ENCODE peak calls at places on chromosomes 5 and 9, in eight cellular contexts. One of them, this sample, is unnamed.

GRCh38 chr5:124735169-124735858 is 11.1 kb downstream of the ZNF608 start:
- DNase-seq in K562: peak; percentile 55
- DNase-seq in Peyer's patch: peak; percentile 59
- DNase-seq in CD4-positive, CD25-positive, alpha-beta regulatory T cell: no peak
- DNase-seq in IMR-90: no peak
- DNase-seq in CD4-positive, alpha-beta memory T cell: no peak
- DNase-seq in OCI-LY7: peak; percentile 73
- DNase-seq in cardiac muscle cell: peak; percentile 80
- DNase-seq in this sample: no peak

GRCh38 chr9:105439428-105439827 is 8.4 kb upstream of the FSD1L start:
- DNase-seq in K562: no peak
- DNase-seq in Peyer's patch: no peak
- DNase-seq in CD4-positive, CD25-positive, alpha-beta regulatory T cell: no peak
- DNase-seq in IMR-90: peak; percentile 62
- DNase-seq in CD4-positive, alpha-beta memory T cell: no peak
- DNase-seq in OCI-LY7: no peak
- DNase-seq in cardiac muscle cell: no peak
- DNase-seq in this sample: no peak

GRCh38 chr9:104227108-104227507 is 133.0 kb downstream of the SMC2 start:
- DNase-seq in K562: no peak
- DNase-seq in Peyer's patch: no peak
- DNase-seq in CD4-positive, CD25-positive, alpha-beta regulatory T cell: no peak
- DNase-seq in IMR-90: no peak
- DNase-seq in CD4-positive, alpha-beta memory T cell: no peak
- DNase-seq in OCI-LY7: no peak
- DNase-seq in cardiac muscle cell: no peak
- DNase-seq in this sample: no peak

GRCh38 chr5:141508808-141509611 is 20.1 kb downstream of the PCDHGC5 start:
- DNase-seq in K562: no peak
- DNase-seq in Peyer's patch: no peak
- DNase-seq in CD4-positive, CD25-positive, alpha-beta regulatory T cell: no peak
- DNase-seq in IMR-90: peak; percentile 97
- DNase-seq in CD4-positive, alpha-beta memory T cell: no peak
- DNase-seq in OCI-LY7: peak; percentile 75
- DNase-seq in cardiac muscle cell: peak; percentile 36
- DNase-seq in this sample: peak; percentile 91

GRCh38 chr9:74037274-74037673 is 459.9 kb upstream of the RORB start:
- DNase-seq in K562: no peak
- DNase-seq in Peyer's patch: no peak
- DNase-seq in CD4-positive, CD25-positive, alpha-beta regulatory T cell: no peak
- DNase-seq in IMR-90: no peak
- DNase-seq in CD4-positive, alpha-beta memory T cell: no peak
- DNase-seq in OCI-LY7: no peak
- DNase-seq in cardiac muscle cell: no peak
- DNase-seq in this sample: no peak

GRCh38 chr9:22529426-22530199 is 83.0 kb downstream of the DMRTA1 start:
- DNase-seq in K562: no peak
- DNase-seq in Peyer's patch: no peak
- DNase-seq in CD4-positive, CD25-positive, alpha-beta regulatory T cell: no peak
- DNase-seq in IMR-90: no peak
- DNase-seq in CD4-positive, alpha-beta memory T cell: no peak
- DNase-seq in OCI-LY7: no peak
- DNase-seq in cardiac muscle cell: no peak
- DNase-seq in this sample: no peak

GRCh38 chr9:21777701-21778100 is 24.7 kb upstream of the MTAP start:
- DNase-seq in K562: no peak
- DNase-seq in Peyer's patch: no peak
- DNase-seq in CD4-positive, CD25-positive, alpha-beta regulatory T cell: peak; percentile 38
- DNase-seq in IMR-90: peak; percentile 93
- DNase-seq in CD4-positive, alpha-beta memory T cell: no peak
- DNase-seq in OCI-LY7: no peak
- DNase-seq in cardiac muscle cell: no peak
- DNase-seq in this sample: no peak

GRCh38 chr5:173319610-173320100 is 8.6 kb downstream of the STC2 start:
- DNase-seq in K562: no peak
- DNase-seq in Peyer's patch: no peak
- DNase-seq in CD4-positive, CD25-positive, alpha-beta regulatory T cell: no peak
- DNase-seq in IMR-90: no peak
- DNase-seq in CD4-positive, alpha-beta memory T cell: no peak
- DNase-seq in OCI-LY7: no peak
- DNase-seq in cardiac muscle cell: no peak
- DNase-seq in this sample: no peak

GRCh38 chr9:80699551-80699998 is 989.8 kb downstream of the TLE1 start:
- DNase-seq in K562: no peak
- DNase-seq in Peyer's patch: no peak
- DNase-seq in CD4-positive, CD25-positive, alpha-beta regulatory T cell: no peak
- DNase-seq in IMR-90: peak; percentile 81
- DNase-seq in CD4-positive, alpha-beta memory T cell: no peak
- DNase-seq in OCI-LY7: no peak
- DNase-seq in cardiac muscle cell: peak; percentile 7
- DNase-seq in this sample: no peak

GRCh38 chr5:57085306-57086081 is 88.4 kb upstream of the GPBP1 start:
- DNase-seq in K562: no peak
- DNase-seq in Peyer's patch: no peak
- DNase-seq in CD4-positive, CD25-positive, alpha-beta regulatory T cell: no peak
- DNase-seq in IMR-90: no peak
- DNase-seq in CD4-positive, alpha-beta memory T cell: no peak
- DNase-seq in OCI-LY7: no peak
- DNase-seq in cardiac muscle cell: no peak
- DNase-seq in this sample: no peak

GRCh38 chr9:113042884-113043657 is 13.5 kb downstream of the ZFP37 start:
- DNase-seq in K562: no peak
- DNase-seq in Peyer's patch: no peak
- DNase-seq in CD4-positive, CD25-positive, alpha-beta regulatory T cell: no peak
- DNase-seq in IMR-90: no peak
- DNase-seq in CD4-positive, alpha-beta memory T cell: no peak
- DNase-seq in OCI-LY7: no peak
- DNase-seq in cardiac muscle cell: no peak
- DNase-seq in this sample: no peak

GRCh38 chr5:119330367-119331183 is 25.2 kb upstream of the TNFAIP8 start:
- DNase-seq in K562: peak; percentile 94
- DNase-seq in Peyer's patch: no peak
- DNase-seq in CD4-positive, CD25-positive, alpha-beta regulatory T cell: peak; percentile 72
- DNase-seq in IMR-90: no peak
- DNase-seq in CD4-positive, alpha-beta memory T cell: peak; percentile 88
- DNase-seq in OCI-LY7: no peak
- DNase-seq in cardiac muscle cell: no peak
- DNase-seq in this sample: no peak

GRCh38 chr9:94175669-94176068 is 83.4 kb upstream of the ZNF169 start:
- DNase-seq in K562: no peak
- DNase-seq in Peyer's patch: no peak
- DNase-seq in CD4-positive, CD25-positive, alpha-beta regulatory T cell: no peak
- DNase-seq in IMR-90: peak; percentile 26
- DNase-seq in CD4-positive, alpha-beta memory T cell: no peak
- DNase-seq in OCI-LY7: no peak
- DNase-seq in cardiac muscle cell: no peak
- DNase-seq in this sample: no peak

GRCh38 chr9:116382053-116382452 is 228.5 kb downstream of the PAPPA start:
- DNase-seq in K562: peak; percentile 47
- DNase-seq in Peyer's patch: no peak
- DNase-seq in CD4-positive, CD25-positive, alpha-beta regulatory T cell: no peak
- DNase-seq in IMR-90: no peak
- DNase-seq in CD4-positive, alpha-beta memory T cell: no peak
- DNase-seq in OCI-LY7: no peak
- DNase-seq in cardiac muscle cell: no peak
- DNase-seq in this sample: no peak
- H3K36me3 ChIP-seq in K562: no peaks in the 10 kb centered on the region
- H3K36me3 ChIP-seq in Peyer's patch: no peaks in the 10 kb centered on the region
- H3K36me3 ChIP-seq in CD4-positive, CD25-positive, alpha-beta regulatory T cell: no peaks in the 10 kb centered on the region
- H3K36me3 ChIP-seq in IMR-90: peaks cover 62% of the 10 kb centered on the region
- H3K36me3 ChIP-seq in CD4-positive, alpha-beta memory T cell: no peaks in the 10 kb centered on the region
- H3K36me3 ChIP-seq in OCI-LY7: no peaks in the 10 kb centered on the region
- H3K36me3 ChIP-seq in cardiac muscle cell: no peaks in the 10 kb centered on the region
- H3K36me3 ChIP-seq in this sample: no peaks in the 10 kb centered on the region

DNA sequence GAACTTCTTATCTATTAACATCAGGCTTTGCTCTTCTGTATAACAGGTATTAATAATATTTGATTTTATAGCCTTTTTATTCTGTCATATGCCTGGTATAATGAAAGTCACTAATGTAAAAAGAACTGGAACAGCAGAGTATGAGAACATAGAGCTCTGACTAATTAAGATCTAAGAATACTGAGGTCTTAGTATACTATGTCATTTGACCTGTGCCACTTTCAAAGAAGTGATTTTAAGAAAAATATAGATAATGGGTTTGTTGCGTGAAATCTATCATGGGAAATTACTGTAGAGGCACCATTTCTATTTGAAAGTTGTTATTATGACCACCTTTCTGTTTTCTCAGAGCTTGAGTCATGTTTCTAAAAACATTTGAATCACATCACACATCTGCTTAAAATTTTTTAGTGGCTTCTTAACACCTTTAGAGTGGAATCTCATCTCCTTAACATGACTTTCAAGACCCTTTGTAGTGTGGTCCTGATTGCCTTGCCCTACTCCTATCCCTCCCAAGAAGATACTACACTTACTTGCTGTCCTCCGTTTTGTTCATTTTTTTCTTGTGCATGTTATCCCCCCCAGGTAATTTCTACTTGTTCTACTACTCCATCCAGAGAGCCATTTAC is 14.3 kb downstream of the WDR36 start:
- DNase-seq in K562: no peak
- DNase-seq in Peyer's patch: no peak
- DNase-seq in CD4-positive, CD25-positive, alpha-beta regulatory T cell: no peak
- DNase-seq in IMR-90: no peak
- DNase-seq in CD4-positive, alpha-beta memory T cell: no peak
- DNase-seq in OCI-LY7: no peak
- DNase-seq in cardiac muscle cell: no peak
- DNase-seq in this sample: no peak
- H3K36me3 ChIP-seq in K562: peaks cover 98% of the 10 kb centered on the region
- H3K36me3 ChIP-seq in Peyer's patch: peaks cover 2% of the 10 kb centered on the region
- H3K36me3 ChIP-seq in CD4-positive, CD25-positive, alpha-beta regulatory T cell: peaks cover 90% of the 10 kb centered on the region
- H3K36me3 ChIP-seq in IMR-90: peaks cover 20% of the 10 kb centered on the region
- H3K36me3 ChIP-seq in CD4-positive, alpha-beta memory T cell: peaks cover 53% of the 10 kb centered on the region
- H3K36me3 ChIP-seq in OCI-LY7: peaks cover 97% of the 10 kb centered on the region
- H3K36me3 ChIP-seq in cardiac muscle cell: peaks cover 70% of the 10 kb centered on the region
- H3K36me3 ChIP-seq in this sample: peaks cover 100% of the 10 kb centered on the region

GRCh38 chr5:150527038-150527437 is 19.1 kb downstream of the NDST1 start:
- DNase-seq in K562: no peak
- DNase-seq in Peyer's patch: no peak
- DNase-seq in CD4-positive, CD25-positive, alpha-beta regulatory T cell: no peak
- DNase-seq in IMR-90: no peak
- DNase-seq in CD4-positive, alpha-beta memory T cell: no peak
- DNase-seq in OCI-LY7: no peak
- DNase-seq in cardiac muscle cell: no peak
- DNase-seq in this sample: no peak
- H3K36me3 ChIP-seq in K562: peaks cover 39% of the 10 kb centered on the region
- H3K36me3 ChIP-seq in Peyer's patch: no peaks in the 10 kb centered on the region
- H3K36me3 ChIP-seq in CD4-positive, CD25-positive, alpha-beta regulatory T cell: no peaks in the 10 kb centered on the region
- H3K36me3 ChIP-seq in IMR-90: peaks cover 43% of the 10 kb centered on the region
- H3K36me3 ChIP-seq in CD4-positive, alpha-beta memory T cell: no peaks in the 10 kb centered on the region
- H3K36me3 ChIP-seq in OCI-LY7: peaks cover 10% of the 10 kb centered on the region
- H3K36me3 ChIP-seq in cardiac muscle cell: peaks cover 4% of the 10 kb centered on the region
- H3K36me3 ChIP-seq in this sample: peaks cover 55% of the 10 kb centered on the region

GRCh38 chr5:179872356-179873160 is 13.9 kb upstream of the MRNIP start:
- DNase-seq in K562: no peak
- DNase-seq in Peyer's patch: no peak
- DNase-seq in CD4-positive, CD25-positive, alpha-beta regulatory T cell: no peak
- DNase-seq in IMR-90: no peak
- DNase-seq in CD4-positive, alpha-beta memory T cell: no peak
- DNase-seq in OCI-LY7: no peak
- DNase-seq in cardiac muscle cell: no peak
- DNase-seq in this sample: no peak
- H3K36me3 ChIP-seq in K562: peaks cover 73% of the 10 kb centered on the region
- H3K36me3 ChIP-seq in Peyer's patch: no peaks in the 10 kb centered on the region
- H3K36me3 ChIP-seq in CD4-positive, CD25-positive, alpha-beta regulatory T cell: peaks cover 32% of the 10 kb centered on the region
- H3K36me3 ChIP-seq in IMR-90: peaks cover 64% of the 10 kb centered on the region
- H3K36me3 ChIP-seq in CD4-positive, alpha-beta memory T cell: peaks cover 22% of the 10 kb centered on the region
- H3K36me3 ChIP-seq in OCI-LY7: peaks cover 75% of the 10 kb centered on the region
- H3K36me3 ChIP-seq in cardiac muscle cell: peaks cover 21% of the 10 kb centered on the region
- H3K36me3 ChIP-seq in this sample: peaks cover 59% of the 10 kb centered on the region

DNA sequence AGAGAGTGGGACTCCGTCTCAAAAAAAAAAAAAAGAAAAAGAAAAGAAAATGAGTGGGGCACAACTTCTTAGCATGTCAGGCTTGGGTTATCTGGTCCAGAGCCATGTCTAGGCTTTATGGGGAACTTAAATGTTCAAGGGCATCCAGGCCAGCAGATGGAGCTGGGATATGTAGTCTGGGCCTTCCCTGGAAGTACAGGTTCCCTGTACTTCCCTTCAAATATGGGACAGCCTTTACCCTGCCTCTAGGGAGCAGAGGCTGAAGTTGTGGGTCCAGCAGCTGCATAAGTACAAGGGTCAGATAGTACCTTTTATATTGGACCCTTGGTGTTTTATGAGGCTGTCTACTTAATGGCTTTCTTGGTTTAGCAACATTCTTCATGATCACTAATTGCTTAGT is 42.1 kb downstream of the FAF2 start:
- DNase-seq in K562: no peak
- DNase-seq in Peyer's patch: no peak
- DNase-seq in CD4-positive, CD25-positive, alpha-beta regulatory T cell: no peak
- DNase-seq in IMR-90: no peak
- DNase-seq in CD4-positive, alpha-beta memory T cell: no peak
- DNase-seq in OCI-LY7: no peak
- DNase-seq in cardiac muscle cell: no peak
- DNase-seq in this sample: no peak
- H3K36me3 ChIP-seq in K562: peaks cover 87% of the 10 kb centered on the region
- H3K36me3 ChIP-seq in Peyer's patch: no peaks in the 10 kb centered on the region
- H3K36me3 ChIP-seq in CD4-positive, CD25-positive, alpha-beta regulatory T cell: peaks cover 72% of the 10 kb centered on the region
- H3K36me3 ChIP-seq in IMR-90: peaks cover 40% of the 10 kb centered on the region
- H3K36me3 ChIP-seq in CD4-positive, alpha-beta memory T cell: peaks cover 47% of the 10 kb centered on the region
- H3K36me3 ChIP-seq in OCI-LY7: peaks cover 93% of the 10 kb centered on the region
- H3K36me3 ChIP-seq in cardiac muscle cell: peaks cover 62% of the 10 kb centered on the region
- H3K36me3 ChIP-seq in this sample: peaks cover 90% of the 10 kb centered on the region

GRCh38 chr5:69134126-69134525 is 32.8 kb upstream of the CCNB1 start:
- DNase-seq in K562: no peak
- DNase-seq in Peyer's patch: no peak
- DNase-seq in CD4-positive, CD25-positive, alpha-beta regulatory T cell: no peak
- DNase-seq in IMR-90: no peak
- DNase-seq in CD4-positive, alpha-beta memory T cell: no peak
- DNase-seq in OCI-LY7: no peak
- DNase-seq in cardiac muscle cell: no peak
- DNase-seq in this sample: no peak

GRCh38 chr5:69129413-69129812 is 35.6 kb downstream of the SLC30A5 start:
- DNase-seq in K562: no peak
- DNase-seq in Peyer's patch: no peak
- DNase-seq in CD4-positive, CD25-positive, alpha-beta regulatory T cell: no peak
- DNase-seq in IMR-90: peak; percentile 95
- DNase-seq in CD4-positive, alpha-beta memory T cell: no peak
- DNase-seq in OCI-LY7: no peak
- DNase-seq in cardiac muscle cell: no peak
- DNase-seq in this sample: no peak

GRCh38 chr5:69130241-69130640 is 36.4 kb downstream of the SLC30A5 start:
- DNase-seq in K562: no peak
- DNase-seq in Peyer's patch: no peak
- DNase-seq in CD4-positive, CD25-positive, alpha-beta regulatory T cell: no peak
- DNase-seq in IMR-90: peak; percentile 4
- DNase-seq in CD4-positive, alpha-beta memory T cell: no peak
- DNase-seq in OCI-LY7: no peak
- DNase-seq in cardiac muscle cell: no peak
- DNase-seq in this sample: no peak

GRCh38 chr5:69136296-69136695 is 30.7 kb upstream of the CCNB1 start:
- DNase-seq in K562: no peak
- DNase-seq in Peyer's patch: no peak
- DNase-seq in CD4-positive, CD25-positive, alpha-beta regulatory T cell: no peak
- DNase-seq in IMR-90: no peak
- DNase-seq in CD4-positive, alpha-beta memory T cell: no peak
- DNase-seq in OCI-LY7: peak; percentile 36
- DNase-seq in cardiac muscle cell: no peak
- DNase-seq in this sample: no peak

DNA sequence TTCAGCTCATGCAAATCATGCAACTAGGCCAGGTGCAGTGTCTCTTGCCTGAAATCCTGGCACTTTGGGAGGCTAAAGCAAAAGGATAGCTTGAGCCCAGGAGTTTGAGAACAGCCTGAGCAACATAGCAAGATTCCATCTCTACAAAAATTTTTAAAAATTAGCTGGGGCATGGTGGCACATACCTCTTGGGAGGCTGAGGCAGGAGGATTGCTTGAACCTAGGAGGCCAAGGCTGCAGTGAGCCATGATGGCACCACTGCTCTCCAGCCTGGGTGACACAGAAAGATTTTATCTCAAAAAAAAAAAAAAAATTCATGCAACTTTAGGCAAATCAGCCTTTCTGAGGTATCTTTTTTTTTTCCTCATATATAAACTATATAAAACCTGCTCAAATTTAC is 35.6 kb upstream of the CCNB1 start:
- DNase-seq in K562: no peak
- DNase-seq in Peyer's patch: no peak
- DNase-seq in CD4-positive, CD25-positive, alpha-beta regulatory T cell: no peak
- DNase-seq in IMR-90: no peak
- DNase-seq in CD4-positive, alpha-beta memory T cell: no peak
- DNase-seq in OCI-LY7: no peak
- DNase-seq in cardiac muscle cell: no peak
- DNase-seq in this sample: no peak
- H3K36me3 ChIP-seq in K562: peaks cover 40% of the 10 kb centered on the region
- H3K36me3 ChIP-seq in Peyer's patch: no peaks in the 10 kb centered on the region
- H3K36me3 ChIP-seq in CD4-positive, CD25-positive, alpha-beta regulatory T cell: peaks cover 24% of the 10 kb centered on the region
- H3K36me3 ChIP-seq in IMR-90: peaks cover 13% of the 10 kb centered on the region
- H3K36me3 ChIP-seq in CD4-positive, alpha-beta memory T cell: peaks cover 17% of the 10 kb centered on the region
- H3K36me3 ChIP-seq in OCI-LY7: peaks cover 43% of the 10 kb centered on the region
- H3K36me3 ChIP-seq in cardiac muscle cell: peaks cover 30% of the 10 kb centered on the region
- H3K36me3 ChIP-seq in this sample: peaks cover 45% of the 10 kb centered on the region